ENCODE peak calls at places on chromosome 3, in eight cellular contexts. L, E, R, G, V, K, I and T are unnamed samples.

GRCh38 chr3:38970851-38971638 is 80.7 kb downstream of the SCN11A start:
- DNase-seq in V (no peak), R (no peak), K (no peak), I (no peak), E (no peak), G (no peak), L (no peak), T (no peak)

GRCh38 chr3:15636028-15636709 is 34.6 kb downstream of the BTD start:
- DNase-seq in I (no peak), K (peak), V (no peak), L (no peak), G (no peak), E (peak), R (peak), T (peak)

GRCh38 chr3:114827495-114827894 is 319.6 kb downstream of the ZBTB20 start:
- DNase-seq in R (peak), L (no peak), K (peak), V (no peak), I (no peak), G (peak), E (peak), T (peak)

GRCh38 chr3:33644598-33644997 is 73.5 kb downstream of the CLASP2 start:
- DNase-seq in L (no peak), I (no peak), E (no peak), R (no peak), G (no peak), K (no peak), V (no peak), T (no peak)

GRCh38 chr3:174951023-174951422 is 91.9 kb downstream of the NAALADL2 start:
- DNase-seq in V (no peak), K (no peak), L (no peak), G (no peak), E (peak), I (no peak), R (peak), T (peak)

GRCh38 chr3:42799376-42799775 is 4.9 kb downstream of the HIGD1A start:
- DNase-seq in L (no peak), G (no peak), I (no peak), R (no peak), V (no peak), E (no peak), K (no peak), T (no peak)

GRCh38 chr3:61847784-61848462 is 286.6 kb downstream of the PTPRG start:
- DNase-seq in R (no peak), G (no peak), I (no peak), L (no peak), V (no peak), K (no peak), E (no peak), T (peak)

GRCh38 chr3:162605651-162606204 is 1109.1 kb downstream of the OTOL1 start:
- DNase-seq in G (no peak), L (no peak), K (no peak), R (no peak), E (no peak), V (no peak), I (no peak), T (peak)

GRCh38 chr3:138089091-138089490 is 26.3 kb downstream of the DZIP1L start:
- DNase-seq in E (peak), V (no peak), L (no peak), I (no peak), K (no peak), R (no peak), G (no peak), T (peak)

GRCh38 chr3:131526801-131527347 is 24.1 kb upstream of the MRPL3 start:
- DNase-seq in E (peak), R (no peak), V (no peak), L (no peak), G (peak), K (no peak), I (no peak), T (peak)

GRCh38 chr3:6416049-6416661 is 444.8 kb upstream of the GRM7 start:
- DNase-seq in L (no peak), E (no peak), K (no peak), G (no peak), V (no peak), I (no peak), R (no peak), T (no peak)

GRCh38 chr3:189629803-189630455 is 1.3 kb upstream of the TP63 start:
- DNase-seq in E (no peak), I (no peak), R (no peak), V (no peak), K (no peak), G (no peak), L (no peak), T (peak)

GRCh38 chr3:183114374-183114773 is 15.1 kb upstream of the MCCC1 start:
- DNase-seq in R (no peak), E (no peak), I (no peak), V (no peak), G (no peak), L (no peak), K (no peak), T (no peak)

GRCh38 chr3:79477242-79477641 is 290.6 kb downstream of the ROBO1 start:
- DNase-seq in E (no peak), G (no peak), R (no peak), K (no peak), I (no peak), V (no peak), L (no peak), T (no peak)

GRCh38 chr3:79835701-79836100 is 67.9 kb upstream of the ROBO1 start:
- DNase-seq in V (no peak), G (no peak), I (no peak), R (no peak), K (no peak), E (no peak), L (no peak), T (peak)

GRCh38 chr3:135944831-135945230 is 20.7 kb upstream of the PPP2R3A start:
- DNase-seq in V (no peak), G (no peak), K (no peak), L (no peak), R (peak), I (no peak), E (no peak), T (no peak)

GRCh38 chr3:159978353-159978752 is 10.3 kb upstream of the IL12A start:
- DNase-seq in R (no peak), G (no peak), L (no peak), I (no peak), K (no peak), E (no peak), V (no peak), T (no peak)